ENCODE peak calls at places on chromosomes 2 and 18, in seven cellular contexts. One of them, this sample, is unnamed.

GRCh38 chr2:64595397-64596160 is 58.1 kb downstream of the SERTAD2 start:
- DNase-seq in kidney: no peak
- DNase-seq in anterior cingulate cortex: no peak
- DNase-seq in stimulated activated CD4-positive, alpha-beta T cell treated with anti-CD3 and anti-CD28 coated beads, Interleukin-15, amount 100 ng/mL, for 1 hour: no peak
- DNase-seq in epithelial cell of esophagus: peak
- DNase-seq in AG09319: no peak
- DNase-seq in Right ventricle myocardium superior: no peak
- DNase-seq in this sample: peak

GRCh38 chr2:223933098-223933800 is 11.9 kb downstream of the WDFY1 start:
- DNase-seq in kidney: no peak
- DNase-seq in anterior cingulate cortex: no peak
- DNase-seq in stimulated activated CD4-positive, alpha-beta T cell treated with anti-CD3 and anti-CD28 coated beads, Interleukin-15, amount 100 ng/mL, for 1 hour: no peak
- DNase-seq in epithelial cell of esophagus: no peak
- DNase-seq in AG09319: no peak
- DNase-seq in Right ventricle myocardium superior: no peak
- DNase-seq in this sample: no peak

GRCh38 chr18:6221602-6222014 is 193.1 kb downstream of the L3MBTL4 start:
- DNase-seq in kidney: no peak
- DNase-seq in anterior cingulate cortex: no peak
- DNase-seq in stimulated activated CD4-positive, alpha-beta T cell treated with anti-CD3 and anti-CD28 coated beads, Interleukin-15, amount 100 ng/mL, for 1 hour: no peak
- DNase-seq in epithelial cell of esophagus: no peak
- DNase-seq in AG09319: no peak
- DNase-seq in Right ventricle myocardium superior: no peak
- DNase-seq in this sample: no peak

GRCh38 chr2:203471323-203471722 is 63.8 kb downstream of the RAPH1 start:
- DNase-seq in kidney: no peak
- DNase-seq in anterior cingulate cortex: no peak
- DNase-seq in stimulated activated CD4-positive, alpha-beta T cell treated with anti-CD3 and anti-CD28 coated beads, Interleukin-15, amount 100 ng/mL, for 1 hour: no peak
- DNase-seq in epithelial cell of esophagus: no peak
- DNase-seq in AG09319: no peak
- DNase-seq in Right ventricle myocardium superior: no peak
- DNase-seq in this sample: no peak

GRCh38 chr2:175880-176800 is 87.7 kb downstream of the SH3YL1 start:
- DNase-seq in kidney: no peak
- DNase-seq in anterior cingulate cortex: no peak
- DNase-seq in stimulated activated CD4-positive, alpha-beta T cell treated with anti-CD3 and anti-CD28 coated beads, Interleukin-15, amount 100 ng/mL, for 1 hour: no peak
- DNase-seq in epithelial cell of esophagus: no peak
- DNase-seq in AG09319: no peak
- DNase-seq in Right ventricle myocardium superior: no peak
- DNase-seq in this sample: peak

GRCh38 chr18:75489493-75490190 is 62.1 kb upstream of the SMIM21 start:
- DNase-seq in kidney: no peak
- DNase-seq in anterior cingulate cortex: no peak
- DNase-seq in stimulated activated CD4-positive, alpha-beta T cell treated with anti-CD3 and anti-CD28 coated beads, Interleukin-15, amount 100 ng/mL, for 1 hour: no peak
- DNase-seq in epithelial cell of esophagus: peak
- DNase-seq in AG09319: peak
- DNase-seq in Right ventricle myocardium superior: no peak
- DNase-seq in this sample: peak

GRCh38 chr18:76494181-76494540 is 881 bp downstream of the ZNF516 start:
- DNase-seq in kidney: no peak
- DNase-seq in anterior cingulate cortex: no peak
- DNase-seq in stimulated activated CD4-positive, alpha-beta T cell treated with anti-CD3 and anti-CD28 coated beads, Interleukin-15, amount 100 ng/mL, for 1 hour: no peak
- DNase-seq in epithelial cell of esophagus: peak
- DNase-seq in AG09319: no peak
- DNase-seq in Right ventricle myocardium superior: peak
- DNase-seq in this sample: peak

GRCh38 chr2:10614940-10615339 is 74.8 kb downstream of the NOL10 start:
- DNase-seq in kidney: no peak
- DNase-seq in anterior cingulate cortex: no peak
- DNase-seq in stimulated activated CD4-positive, alpha-beta T cell treated with anti-CD3 and anti-CD28 coated beads, Interleukin-15, amount 100 ng/mL, for 1 hour: no peak
- DNase-seq in epithelial cell of esophagus: peak
- DNase-seq in AG09319: no peak
- DNase-seq in Right ventricle myocardium superior: no peak
- DNase-seq in this sample: peak

GRCh38 chr2:241804326-241805276 is 4.4 kb upstream of the NEU4 start:
- DNase-seq in kidney: peak
- DNase-seq in anterior cingulate cortex: no peak
- DNase-seq in stimulated activated CD4-positive, alpha-beta T cell treated with anti-CD3 and anti-CD28 coated beads, Interleukin-15, amount 100 ng/mL, for 1 hour: no peak
- DNase-seq in epithelial cell of esophagus: no peak
- DNase-seq in AG09319: no peak
- DNase-seq in Right ventricle myocardium superior: no peak
- DNase-seq in this sample: peak

GRCh38 chr2:10659898-10660568 is 29.7 kb downstream of the NOL10 start:
- DNase-seq in kidney: no peak
- DNase-seq in anterior cingulate cortex: peak
- DNase-seq in stimulated activated CD4-positive, alpha-beta T cell treated with anti-CD3 and anti-CD28 coated beads, Interleukin-15, amount 100 ng/mL, for 1 hour: no peak
- DNase-seq in epithelial cell of esophagus: peak
- DNase-seq in AG09319: peak
- DNase-seq in Right ventricle myocardium superior: peak
- DNase-seq in this sample: peak

GRCh38 chr2:237540823-237541222 is 25.6 kb upstream of the PRLH start:
- DNase-seq in kidney: no peak
- DNase-seq in anterior cingulate cortex: no peak
- DNase-seq in stimulated activated CD4-positive, alpha-beta T cell treated with anti-CD3 and anti-CD28 coated beads, Interleukin-15, amount 100 ng/mL, for 1 hour: no peak
- DNase-seq in epithelial cell of esophagus: peak
- DNase-seq in AG09319: peak
- DNase-seq in Right ventricle myocardium superior: peak
- DNase-seq in this sample: peak

GRCh38 chr2:224145751-224146355 is 106.8 kb upstream of the SERPINE2 start:
- DNase-seq in kidney: no peak
- DNase-seq in anterior cingulate cortex: no peak
- DNase-seq in stimulated activated CD4-positive, alpha-beta T cell treated with anti-CD3 and anti-CD28 coated beads, Interleukin-15, amount 100 ng/mL, for 1 hour: no peak
- DNase-seq in epithelial cell of esophagus: peak
- DNase-seq in AG09319: no peak
- DNase-seq in Right ventricle myocardium superior: no peak
- DNase-seq in this sample: peak

GRCh38 chr2:236393101-236393500 is 128.9 kb upstream of the ASB18 start:
- DNase-seq in kidney: no peak
- DNase-seq in anterior cingulate cortex: no peak
- DNase-seq in stimulated activated CD4-positive, alpha-beta T cell treated with anti-CD3 and anti-CD28 coated beads, Interleukin-15, amount 100 ng/mL, for 1 hour: no peak
- DNase-seq in epithelial cell of esophagus: no peak
- DNase-seq in AG09319: no peak
- DNase-seq in Right ventricle myocardium superior: no peak
- DNase-seq in this sample: no peak

GRCh38 chr2:136253288-136254004 is 135.5 kb upstream of the CXCR4 start:
- DNase-seq in kidney: no peak
- DNase-seq in anterior cingulate cortex: peak
- DNase-seq in stimulated activated CD4-positive, alpha-beta T cell treated with anti-CD3 and anti-CD28 coated beads, Interleukin-15, amount 100 ng/mL, for 1 hour: no peak
- DNase-seq in epithelial cell of esophagus: no peak
- DNase-seq in AG09319: no peak
- DNase-seq in Right ventricle myocardium superior: peak
- DNase-seq in this sample: no peak

GRCh38 chr18:57943723-57944122 is 100.3 kb upstream of the NEDD4L start:
- DNase-seq in kidney: no peak
- DNase-seq in anterior cingulate cortex: no peak
- DNase-seq in stimulated activated CD4-positive, alpha-beta T cell treated with anti-CD3 and anti-CD28 coated beads, Interleukin-15, amount 100 ng/mL, for 1 hour: no peak
- DNase-seq in epithelial cell of esophagus: peak
- DNase-seq in AG09319: no peak
- DNase-seq in Right ventricle myocardium superior: no peak
- DNase-seq in this sample: peak

GRCh38 chr2:74374509-74375205 is 5.5 kb downstream of the DCTN1 start:
- DNase-seq in kidney: peak
- DNase-seq in anterior cingulate cortex: peak
- DNase-seq in stimulated activated CD4-positive, alpha-beta T cell treated with anti-CD3 and anti-CD28 coated beads, Interleukin-15, amount 100 ng/mL, for 1 hour: no peak
- DNase-seq in epithelial cell of esophagus: peak
- DNase-seq in AG09319: peak
- DNase-seq in Right ventricle myocardium superior: peak
- DNase-seq in this sample: peak

GRCh38 chr18:59736061-59736460 is 38.8 kb upstream of the CCBE1 start:
- DNase-seq in kidney: no peak
- DNase-seq in anterior cingulate cortex: no peak
- DNase-seq in stimulated activated CD4-positive, alpha-beta T cell treated with anti-CD3 and anti-CD28 coated beads, Interleukin-15, amount 100 ng/mL, for 1 hour: no peak
- DNase-seq in epithelial cell of esophagus: peak
- DNase-seq in AG09319: no peak
- DNase-seq in Right ventricle myocardium superior: no peak
- DNase-seq in this sample: no peak

GRCh38 chr2:25981596-25982272 is 563 bp downstream of the KIF3C start:
- DNase-seq in kidney: peak
- DNase-seq in anterior cingulate cortex: no peak
- DNase-seq in stimulated activated CD4-positive, alpha-beta T cell treated with anti-CD3 and anti-CD28 coated beads, Interleukin-15, amount 100 ng/mL, for 1 hour: peak
- DNase-seq in epithelial cell of esophagus: no peak
- DNase-seq in AG09319: no peak
- DNase-seq in Right ventricle myocardium superior: peak
- DNase-seq in this sample: peak

GRCh38 chr2:128278979-128279378 is 39.7 kb downstream of the HS6ST1 start:
- DNase-seq in kidney: no peak
- DNase-seq in anterior cingulate cortex: no peak
- DNase-seq in stimulated activated CD4-positive, alpha-beta T cell treated with anti-CD3 and anti-CD28 coated beads, Interleukin-15, amount 100 ng/mL, for 1 hour: no peak
- DNase-seq in epithelial cell of esophagus: no peak
- DNase-seq in AG09319: no peak
- DNase-seq in Right ventricle myocardium superior: peak
- DNase-seq in this sample: no peak

GRCh38 chr2:218476676-218477075 is 57.8 kb downstream of the VIL1 start:
- DNase-seq in kidney: no peak
- DNase-seq in anterior cingulate cortex: no peak
- DNase-seq in stimulated activated CD4-positive, alpha-beta T cell treated with anti-CD3 and anti-CD28 coated beads, Interleukin-15, amount 100 ng/mL, for 1 hour: no peak
- DNase-seq in epithelial cell of esophagus: no peak
- DNase-seq in AG09319: peak
- DNase-seq in Right ventricle myocardium superior: no peak
- DNase-seq in this sample: peak

GRCh38 chr2:1512321-1513289 is 99.3 kb downstream of the TPO start:
- DNase-seq in kidney: peak
- DNase-seq in anterior cingulate cortex: no peak
- DNase-seq in stimulated activated CD4-positive, alpha-beta T cell treated with anti-CD3 and anti-CD28 coated beads, Interleukin-15, amount 100 ng/mL, for 1 hour: no peak
- DNase-seq in epithelial cell of esophagus: no peak
- DNase-seq in AG09319: no peak
- DNase-seq in Right ventricle myocardium superior: no peak
- DNase-seq in this sample: no peak

GRCh38 chr2:95734976-95735890 is 143.4 kb downstream of the TRIM43 start:
- DNase-seq in kidney: no peak
- DNase-seq in anterior cingulate cortex: no peak
- DNase-seq in stimulated activated CD4-positive, alpha-beta T cell treated with anti-CD3 and anti-CD28 coated beads, Interleukin-15, amount 100 ng/mL, for 1 hour: no peak
- DNase-seq in epithelial cell of esophagus: no peak
- DNase-seq in AG09319: no peak
- DNase-seq in Right ventricle myocardium superior: no peak
- DNase-seq in this sample: no peak

GRCh38 chr18:38009335-38009734 is 443.7 kb upstream of the CELF4 start:
- DNase-seq in kidney: no peak
- DNase-seq in anterior cingulate cortex: no peak
- DNase-seq in stimulated activated CD4-positive, alpha-beta T cell treated with anti-CD3 and anti-CD28 coated beads, Interleukin-15, amount 100 ng/mL, for 1 hour: no peak
- DNase-seq in epithelial cell of esophagus: no peak
- DNase-seq in AG09319: no peak
- DNase-seq in Right ventricle myocardium superior: no peak
- DNase-seq in this sample: no peak

GRCh38 chr2:67135201-67135600 is 261.9 kb upstream of the ETAA1 start:
- DNase-seq in kidney: no peak
- DNase-seq in anterior cingulate cortex: no peak
- DNase-seq in stimulated activated CD4-positive, alpha-beta T cell treated with anti-CD3 and anti-CD28 coated beads, Interleukin-15, amount 100 ng/mL, for 1 hour: no peak
- DNase-seq in epithelial cell of esophagus: no peak
- DNase-seq in AG09319: no peak
- DNase-seq in Right ventricle myocardium superior: no peak
- DNase-seq in this sample: no peak

GRCh38 chr2:182077451-182078142 is 91.9 kb downstream of the PPP1R1C start:
- DNase-seq in kidney: no peak
- DNase-seq in anterior cingulate cortex: peak
- DNase-seq in stimulated activated CD4-positive, alpha-beta T cell treated with anti-CD3 and anti-CD28 coated beads, Interleukin-15, amount 100 ng/mL, for 1 hour: no peak
- DNase-seq in epithelial cell of esophagus: peak
- DNase-seq in AG09319: peak
- DNase-seq in Right ventricle myocardium superior: no peak
- DNase-seq in this sample: peak

GRCh38 chr18:51668101-51668500 is 470.6 kb upstream of the MEX3C start:
- DNase-seq in kidney: no peak
- DNase-seq in anterior cingulate cortex: peak
- DNase-seq in stimulated activated CD4-positive, alpha-beta T cell treated with anti-CD3 and anti-CD28 coated beads, Interleukin-15, amount 100 ng/mL, for 1 hour: peak
- DNase-seq in epithelial cell of esophagus: peak
- DNase-seq in AG09319: no peak
- DNase-seq in Right ventricle myocardium superior: peak
- DNase-seq in this sample: peak

GRCh38 chr2:113084249-113085000 is 16.7 kb downstream of the IL1F10 start:
- DNase-seq in kidney: no peak
- DNase-seq in anterior cingulate cortex: no peak
- DNase-seq in stimulated activated CD4-positive, alpha-beta T cell treated with anti-CD3 and anti-CD28 coated beads, Interleukin-15, amount 100 ng/mL, for 1 hour: no peak
- DNase-seq in epithelial cell of esophagus: peak
- DNase-seq in AG09319: no peak
- DNase-seq in Right ventricle myocardium superior: no peak
- DNase-seq in this sample: peak

GRCh38 chr2:97848347-97848746 is 135.0 kb downstream of the ZAP70 start:
- DNase-seq in kidney: no peak
- DNase-seq in anterior cingulate cortex: no peak
- DNase-seq in stimulated activated CD4-positive, alpha-beta T cell treated with anti-CD3 and anti-CD28 coated beads, Interleukin-15, amount 100 ng/mL, for 1 hour: no peak
- DNase-seq in epithelial cell of esophagus: peak
- DNase-seq in AG09319: no peak
- DNase-seq in Right ventricle myocardium superior: no peak
- DNase-seq in this sample: no peak

GRCh38 chr2:102848366-102848839 is 86.6 kb downstream of the TMEM182 start:
- DNase-seq in kidney: peak
- DNase-seq in anterior cingulate cortex: peak
- DNase-seq in stimulated activated CD4-positive, alpha-beta T cell treated with anti-CD3 and anti-CD28 coated beads, Interleukin-15, amount 100 ng/mL, for 1 hour: no peak
- DNase-seq in epithelial cell of esophagus: peak
- DNase-seq in AG09319: no peak
- DNase-seq in Right ventricle myocardium superior: peak
- DNase-seq in this sample: no peak

GRCh38 chr2:30979822-30980245 is 158.4 kb downstream of the GALNT14 start:
- DNase-seq in kidney: peak
- DNase-seq in anterior cingulate cortex: no peak
- DNase-seq in stimulated activated CD4-positive, alpha-beta T cell treated with anti-CD3 and anti-CD28 coated beads, Interleukin-15, amount 100 ng/mL, for 1 hour: no peak
- DNase-seq in epithelial cell of esophagus: peak
- DNase-seq in AG09319: peak
- DNase-seq in Right ventricle myocardium superior: no peak
- DNase-seq in this sample: peak

GRCh38 chr2:106054336-106054735 is 139.8 kb downstream of the UXS1 start:
- DNase-seq in kidney: no peak
- DNase-seq in anterior cingulate cortex: no peak
- DNase-seq in stimulated activated CD4-positive, alpha-beta T cell treated with anti-CD3 and anti-CD28 coated beads, Interleukin-15, amount 100 ng/mL, for 1 hour: no peak
- DNase-seq in epithelial cell of esophagus: no peak
- DNase-seq in AG09319: no peak
- DNase-seq in Right ventricle myocardium superior: no peak
- DNase-seq in this sample: no peak

GRCh38 chr2:26327291-26328272 is 18.4 kb upstream of the SELENOI start:
- DNase-seq in kidney: no peak
- DNase-seq in anterior cingulate cortex: no peak
- DNase-seq in stimulated activated CD4-positive, alpha-beta T cell treated with anti-CD3 and anti-CD28 coated beads, Interleukin-15, amount 100 ng/mL, for 1 hour: no peak
- DNase-seq in epithelial cell of esophagus: no peak
- DNase-seq in AG09319: no peak
- DNase-seq in Right ventricle myocardium superior: no peak
- DNase-seq in this sample: peak

GRCh38 chr18:3248670-3249359 is 1.2 kb downstream of the MYL12A start:
- DNase-seq in kidney: no peak
- DNase-seq in anterior cingulate cortex: no peak
- DNase-seq in stimulated activated CD4-positive, alpha-beta T cell treated with anti-CD3 and anti-CD28 coated beads, Interleukin-15, amount 100 ng/mL, for 1 hour: no peak
- DNase-seq in epithelial cell of esophagus: peak
- DNase-seq in AG09319: no peak
- DNase-seq in Right ventricle myocardium superior: no peak
- DNase-seq in this sample: peak